ENCODE peak calls at places on chromosomes 4 and X, in nine cellular contexts. F is PC-3, W is GM23338, A is hepatocyte, O is MM.1S, S is HCT116, Y is PC-9, D is SK-N-SH, K is GM23248. X is an unnamed sample.

GRCh38 chr4:87014284-87014782 is 79.5 kb downstream of the AFF1 start:
- DNase-seq in F (peak; percentile 14), W (no peak), A (no peak), O (no peak), S (no peak), Y (peak; percentile 57), D (no peak), K (peak; percentile 51), X (no peak)

GRCh38 chrX:78168065-78168464 is 28.6 kb upstream of the TAF9B start:
- DNase-seq in F (peak; percentile 63), W (no peak), A (no peak), O (no peak), S (no peak), Y (no peak), D (no peak), K (peak; percentile 9), X (no peak)

GRCh38 chr4:52071786-52072552 is 20.9 kb downstream of the SPATA18 start:
- DNase-seq in F (no peak), W (no peak), A (no peak), O (no peak), S (no peak), Y (no peak), D (no peak), K (no peak), X (no peak)

GRCh38 chr4:56077676-56078075 is 128.9 kb downstream of the CEP135 start:
- DNase-seq in F (no peak), W (peak; percentile 18), A (no peak), O (no peak), S (no peak), Y (no peak), D (peak; percentile 31), K (no peak), X (no peak)

GRCh38 chrX:10157545-10157944 is 770 bp downstream of the CLCN4 start:
- DNase-seq in F (peak; percentile 66), W (no peak), A (no peak), O (no peak), S (no peak), Y (peak; percentile 75), D (no peak), K (peak; percentile 38), X (no peak)

GRCh38 chrX:136130931-136131843 is 16.1 kb upstream of the FHL1 start:
- DNase-seq in F (peak; percentile 94), W (no peak), A (no peak), O (peak; percentile 87), S (peak; percentile 24), Y (peak; percentile 99), D (no peak), K (peak; percentile 75), X (peak; percentile 14)

GRCh38 chrX:149312936-149313432 is 192.1 kb downstream of the IDS start:
- DNase-seq in F (no peak), W (no peak), A (no peak), O (no peak), S (no peak), Y (no peak), D (no peak), K (peak; percentile 13), X (no peak)

GRCh38 chr4:102789317-102789717 is 28.5 kb upstream of the MANBA start:
- DNase-seq in F (peak; percentile 76), W (no peak), A (peak; percentile 15), O (no peak), S (no peak), Y (no peak), D (no peak), K (peak; percentile 52), X (no peak)

GRCh38 chrX:118495958-118496762 is 545 bp downstream of the DOCK11 start:
- DNase-seq in F (peak; percentile 44), W (peak; percentile 42), A (peak; percentile 38), O (peak; percentile 60), S (no peak), Y (peak; percentile 52), D (peak; percentile 59), K (peak; percentile 45), X (peak; percentile 84)

GRCh38 chr4:54661156-54661555 is 3.4 kb downstream of the KIT start:
- DNase-seq in F (peak; percentile 66), W (no peak), A (no peak), O (no peak), S (no peak), Y (peak; percentile 37), D (no peak), K (peak; percentile 92), X (no peak)

DNA sequence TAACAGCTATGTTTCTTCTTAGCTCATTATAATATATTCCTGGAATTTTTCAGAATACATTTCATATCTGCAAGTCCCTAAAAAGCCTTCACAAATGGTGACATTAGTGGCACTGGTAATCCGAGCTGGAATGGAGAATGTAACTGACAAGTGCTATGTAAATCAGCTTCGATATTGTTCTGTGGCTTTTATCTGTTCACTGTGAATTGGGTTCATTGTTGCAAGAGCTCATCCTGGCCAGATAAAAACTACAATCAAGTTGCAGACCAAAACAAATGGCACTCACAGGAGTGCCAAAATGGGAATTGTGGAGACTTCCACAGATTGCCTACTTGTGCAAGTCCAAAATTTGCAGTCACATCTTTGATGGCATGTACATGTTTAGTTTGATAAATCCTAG is 905.1 kb downstream of the CENPC start:
- DNase-seq in F (no peak), W (peak; percentile 10), A (no peak), O (no peak), S (no peak), Y (no peak), D (no peak), K (no peak), X (no peak)
- H2AFZ ChIP-seq in F (no peak overlapping the region), W (no peak overlapping the region), A (no peak overlapping the region), O (no peak overlapping the region), S (no peak overlapping the region), Y (no peak overlapping the region), D (no peak overlapping the region), K (no peak overlapping the region), X (no peak overlapping the region)

GRCh38 chr4:165131247-165131832 is 18.7 kb upstream of the TMEM192 start:
- DNase-seq in F (peak; percentile 86), W (peak; percentile 84), A (peak; percentile 74), O (peak; percentile 77), S (peak; percentile 46), Y (peak; percentile 35), D (peak; percentile 70), K (peak; percentile 53), X (peak; percentile 71)
- H3K9me2 ChIP-seq in F (no peaks in the 10 kb centered on the region), W (no peaks in the 10 kb centered on the region), A (no peaks in the 10 kb centered on the region), O (no peaks in the 10 kb centered on the region), S (no peaks in the 10 kb centered on the region), Y (no peaks in the 10 kb centered on the region), D (no peaks in the 10 kb centered on the region), K (no peaks in the 10 kb centered on the region), X (no peaks in the 10 kb centered on the region)

GRCh38 chrX:132810488-132810887 is 147.9 kb downstream of the HS6ST2 start:
- DNase-seq in F (no peak), W (no peak), A (no peak), O (no peak), S (no peak), Y (no peak), D (no peak), K (no peak), X (no peak)

GRCh38 chrX:132807411-132808030 is 150.9 kb downstream of the HS6ST2 start:
- DNase-seq in F (no peak), W (no peak), A (no peak), O (no peak), S (no peak), Y (no peak), D (no peak), K (no peak), X (no peak)

GRCh38 chrX:132810964-132811712 is 147.3 kb downstream of the HS6ST2 start:
- DNase-seq in F (no peak), W (no peak), A (no peak), O (no peak), S (no peak), Y (no peak), D (no peak), K (no peak), X (no peak)

GRCh38 chrX:132809581-132809980 is 148.8 kb downstream of the HS6ST2 start:
- DNase-seq in F (peak; percentile 1), W (no peak), A (no peak), O (no peak), S (no peak), Y (no peak), D (no peak), K (no peak), X (no peak)
- H2AFZ ChIP-seq in F (no peak overlapping the region), W (no peak overlapping the region), A (no peak overlapping the region), O (no peak overlapping the region), S (no peak overlapping the region), Y (no peak overlapping the region), D (no peak overlapping the region), K (no peak overlapping the region), X (no peak overlapping the region)

DNA sequence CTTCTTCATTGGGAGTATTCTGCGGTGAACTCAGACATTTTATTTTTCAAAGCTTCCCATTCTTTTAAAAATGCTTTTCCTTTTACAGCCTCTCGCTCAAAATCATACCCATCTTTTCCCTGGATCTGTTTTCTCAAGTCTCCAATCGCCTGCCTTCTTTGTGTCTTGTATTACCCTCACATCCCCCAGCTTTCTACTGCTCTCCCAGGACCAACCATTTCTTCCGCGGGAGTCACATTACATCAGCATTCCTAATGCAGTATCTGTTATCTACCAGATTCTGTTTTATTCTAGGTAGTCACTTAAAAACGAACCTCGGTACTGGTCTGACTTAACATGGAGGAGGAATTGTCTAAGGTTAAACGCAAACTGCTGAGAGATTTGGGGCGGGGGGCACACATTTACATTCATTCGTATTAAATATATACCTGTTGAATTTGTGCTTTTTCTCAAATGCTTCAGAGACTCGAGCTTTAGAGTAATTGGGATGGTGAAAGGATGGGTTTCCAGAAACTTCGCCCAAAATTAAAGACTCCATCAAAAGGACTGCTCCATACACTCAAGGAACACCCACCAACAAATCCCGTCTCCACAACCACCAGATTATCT is 493 bp upstream of the UCHL1 start:
- DNase-seq in F (no peak), W (peak; percentile 75), A (no peak), O (no peak), S (no peak), Y (peak; percentile 40), D (peak; percentile 60), K (peak; percentile 36), X (peak; percentile 27)
- H3K9me2 ChIP-seq in F (no peaks in the 10 kb centered on the region), W (no peaks in the 10 kb centered on the region), A (no peaks in the 10 kb centered on the region), O (no peaks in the 10 kb centered on the region), S (no peaks in the 10 kb centered on the region), Y (no peaks in the 10 kb centered on the region), D (no peaks in the 10 kb centered on the region), K (no peaks in the 10 kb centered on the region), X (no peaks in the 10 kb centered on the region)

GRCh38 chr4:144649646-144650045 is 3.7 kb downstream of the HHIP start:
- DNase-seq in F (no peak), W (peak; percentile 49), A (no peak), O (no peak), S (no peak), Y (no peak), D (no peak), K (no peak), X (no peak)

GRCh38 chr4:144646523-144647094 is 653 bp downstream of the HHIP start:
- DNase-seq in F (no peak), W (peak; percentile 33), A (peak; percentile 47), O (no peak), S (no peak), Y (no peak), D (peak; percentile 62), K (peak; percentile 33), X (no peak)

GRCh38 chr4:144645621-144646522 is at the start of gene HHIP:
- DNase-seq in F (peak; percentile 22), W (peak; percentile 72), A (peak; percentile 78), O (no peak), S (no peak), Y (no peak), D (peak; percentile 70), K (peak; percentile 68), X (no peak)

GRCh38 chr4:144647095-144647959 is 1.4 kb downstream of the HHIP start:
- DNase-seq in F (no peak), W (peak; percentile 82), A (peak; percentile 25), O (no peak), S (no peak), Y (no peak), D (peak; percentile 10), K (peak; percentile 19), X (no peak)

GRCh38 chr4:144648042-144648441 is 2.1 kb downstream of the HHIP start:
- DNase-seq in F (no peak), W (peak; percentile 42), A (no peak), O (no peak), S (no peak), Y (no peak), D (no peak), K (no peak), X (no peak)
- H2AFZ ChIP-seq in F (no peak overlapping the region), W (no peak overlapping the region), A (no peak overlapping the region), O (no peak overlapping the region), S (no peak overlapping the region), Y (no peak overlapping the region), D (no peak overlapping the region), K (no peak overlapping the region), X (no peak overlapping the region)